ENCODE peak calls at places on chromosomes 13 and 19, in ten cellular contexts. T is left ventricle myocardium superior; M is NCI-H1436; U is activated T-helper 2 cell treated with anti-CD3 and anti-CD28 coated beads, Interferon-gamma antibody, Interleukin-2, Interleukin-4, amounts not matched to agents 10 μg/mL and 5 μg/mL and 100 μg/mL, durations not matched to agents 14 hours and 24 hours and 36 hours; I is HCT116; D is ecto neural progenitor cell; O is DMS53; E is CD8-positive, alpha-beta T cell; R is WERI-Rb-1; Q is fibroblast of mammary gland. B is an unnamed sample.

GRCh38 chr19:35561436-35561835 is 2.0 kb downstream of the ATP4A start:
- DNase-seq in T (no peak), M (no peak), U (no peak), I (no peak), D (no peak), O (no peak), E (no peak), R (no peak), Q (no peak), B (no peak)

GRCh38 chr13:44732503-44733098 is 156.5 kb upstream of the TSC22D1 start:
- DNase-seq in T (no peak), M (no peak), U (no peak), I (no peak), D (no peak), O (no peak), E (no peak), R (no peak), Q (no peak), B (no peak)

GRCh38 chr13:32135655-32136054 is 104.1 kb downstream of the FRY start:
- DNase-seq in T (no peak), M (no peak), U (no peak), I (no peak), D (no peak), O (no peak), E (no peak), R (no peak), Q (peak), B (no peak)

GRCh38 chr19:48618916-48619691 is at the start of the genes RPL18 and SPHK2:
- DNase-seq in T (peak), M (peak), U (peak), I (peak), D (peak), O (peak), E (peak), R (peak), Q (peak), B (peak)

GRCh38 chr13:113917096-113917495 is 53.2 kb upstream of the GAS6 start:
- DNase-seq in T (no peak), M (no peak), U (no peak), I (no peak), D (no peak), O (no peak), E (peak), R (peak), Q (no peak), B (peak)

GRCh38 chr19:50890422-50891252 is 17.4 kb downstream of the KLK2 start:
- DNase-seq in T (no peak), M (no peak), U (no peak), I (no peak), D (no peak), O (no peak), E (no peak), R (no peak), Q (peak), B (no peak)

GRCh38 chr13:32938907-32939306 is 77.3 kb upstream of the KL start:
- DNase-seq in T (no peak), M (no peak), U (no peak), I (no peak), D (no peak), O (no peak), E (no peak), R (no peak), Q (peak), B (no peak)

GRCh38 chr13:95355491-95355890 is 54.2 kb upstream of the ABCC4 start:
- DNase-seq in T (no peak), M (no peak), U (no peak), I (no peak), D (no peak), O (no peak), E (no peak), R (no peak), Q (peak), B (no peak)

GRCh38 chr13:74443623-74444022 is 309.4 kb upstream of the KLF12 start:
- DNase-seq in T (no peak), M (no peak), U (no peak), I (no peak), D (no peak), O (no peak), E (no peak), R (no peak), Q (peak), B (no peak)

GRCh38 chr19:19321143-19321577 is 531 bp downstream of the MAU2 start:
- DNase-seq in T (no peak), M (no peak), U (no peak), I (no peak), D (peak), O (peak), E (no peak), R (peak), Q (peak), B (no peak)

GRCh38 chr19:679418-680286 is 3.5 kb downstream of the FSTL3 start:
- DNase-seq in T (peak), M (no peak), U (no peak), I (no peak), D (peak), O (peak), E (peak), R (peak), Q (peak), B (no peak)

GRCh38 chr19:11324079-11324661 is 15.3 kb downstream of the RAB3D start:
- DNase-seq in T (peak), M (no peak), U (peak), I (no peak), D (no peak), O (no peak), E (peak), R (no peak), Q (peak), B (peak)

GRCh38 chr19:4638330-4638729 is 986 bp upstream of the TNFAIP8L1 start:
- DNase-seq in T (peak), M (no peak), U (no peak), I (no peak), D (no peak), O (no peak), E (peak), R (no peak), Q (no peak), B (no peak)

GRCh38 chr19:6232567-6232966 is 47.2 kb downstream of the MLLT1 start:
- DNase-seq in T (no peak), M (no peak), U (no peak), I (no peak), D (no peak), O (no peak), E (no peak), R (no peak), Q (peak), B (no peak)

GRCh38 chr19:31338069-31338767 is 11.0 kb downstream of the TSHZ3 start:
- DNase-seq in T (peak), M (no peak), U (no peak), I (no peak), D (peak), O (no peak), E (no peak), R (peak), Q (peak), B (no peak)

GRCh38 chr13:46684287-46685001 is 112.5 kb downstream of the ESD start:
- DNase-seq in T (no peak), M (no peak), U (no peak), I (no peak), D (no peak), O (no peak), E (no peak), R (no peak), Q (no peak), B (no peak)

GRCh38 chr13:35549481-35549880 is 73.0 kb upstream of the MAB21L1 start:
- DNase-seq in T (no peak), M (no peak), U (no peak), I (no peak), D (no peak), O (peak), E (no peak), R (no peak), Q (peak), B (no peak)

GRCh38 chr13:27006519-27007161 is 165.0 kb downstream of the USP12 start:
- DNase-seq in T (peak), M (no peak), U (no peak), I (peak), D (no peak), O (peak), E (no peak), R (peak), Q (peak), B (no peak)

GRCh38 chr19:51075998-51076397 is 6.7 kb downstream of the KLK14 start:
- DNase-seq in T (no peak), M (no peak), U (no peak), I (no peak), D (no peak), O (no peak), E (no peak), R (no peak), Q (no peak), B (no peak)

GRCh38 chr19:38844093-38844686 is 5.6 kb downstream of the HNRNPL start:
- DNase-seq in T (no peak), M (no peak), U (no peak), I (no peak), D (no peak), O (no peak), E (no peak), R (no peak), Q (no peak), B (no peak)

GRCh38 chr13:22369090-22369489 is 698.2 kb downstream of the FGF9 start:
- DNase-seq in T (no peak), M (no peak), U (no peak), I (no peak), D (no peak), O (no peak), E (no peak), R (no peak), Q (no peak), B (no peak)

GRCh38 chr13:23087884-23088283 is 92.9 kb upstream of the SGCG start:
- DNase-seq in T (no peak), M (no peak), U (no peak), I (peak), D (no peak), O (peak), E (no peak), R (peak), Q (peak), B (no peak)

GRCh38 chr13:66424417-66424816 is 805.7 kb downstream of the PCDH9 start:
- DNase-seq in T (no peak), M (no peak), U (no peak), I (no peak), D (no peak), O (no peak), E (no peak), R (no peak), Q (peak), B (no peak)

GRCh38 chr13:21348771-21349170 is 110.3 kb downstream of the ZDHHC20 start:
- DNase-seq in T (no peak), M (no peak), U (no peak), I (no peak), D (no peak), O (no peak), E (no peak), R (no peak), Q (no peak), B (no peak)

GRCh38 chr13:46743191-46743590 is 53.8 kb downstream of the ESD start:
- DNase-seq in T (no peak), M (no peak), U (no peak), I (no peak), D (no peak), O (no peak), E (no peak), R (no peak), Q (no peak), B (no peak)

GRCh38 chr19:45515081-45515624 is 7.9 kb downstream of the VASP start:
- DNase-seq in T (peak), M (no peak), U (no peak), I (no peak), D (no peak), O (no peak), E (no peak), R (no peak), Q (no peak), B (no peak)

GRCh38 chr13:28055362-28055761 is 45.0 kb downstream of the FLT3 start:
- DNase-seq in T (no peak), M (no peak), U (no peak), I (no peak), D (no peak), O (no peak), E (no peak), R (no peak), Q (no peak), B (no peak)

GRCh38 chr13:113735750-113736149 is 23.3 kb upstream of the TMEM255B start:
- DNase-seq in T (no peak), M (no peak), U (no peak), I (no peak), D (no peak), O (no peak), E (no peak), R (no peak), Q (no peak), B (no peak)

GRCh38 chr19:35516310-35516709 is 2.9 kb upstream of the DMKN start:
- DNase-seq in T (no peak), M (no peak), U (no peak), I (no peak), D (no peak), O (no peak), E (no peak), R (no peak), Q (no peak), B (no peak)

GRCh38 chr19:13132471-13133166 is 14.6 kb downstream of the NACC1 start:
- DNase-seq in T (no peak), M (no peak), U (peak), I (no peak), D (no peak), O (no peak), E (no peak), R (no peak), Q (peak), B (no peak)

GRCh38 chr13:98972627-98973026 is 5.2 kb downstream of the DOCK9 start:
- DNase-seq in T (no peak), M (no peak), U (no peak), I (peak), D (no peak), O (no peak), E (no peak), R (no peak), Q (no peak), B (no peak)

GRCh38 chr13:28735481-28736029 is 16.8 kb upstream of the SLC46A3 start:
- DNase-seq in T (no peak), M (no peak), U (no peak), I (no peak), D (no peak), O (no peak), E (no peak), R (no peak), Q (no peak), B (no peak)

GRCh38 chr13:28750187-28751045 is 31.6 kb upstream of the SLC46A3 start:
- DNase-seq in T (no peak), M (no peak), U (no peak), I (no peak), D (no peak), O (peak), E (no peak), R (no peak), Q (no peak), B (no peak)

GRCh38 chr19:10325732-10326131 is 7.6 kb downstream of the RAVER1 start:
- DNase-seq in T (no peak), M (no peak), U (no peak), I (no peak), D (no peak), O (no peak), E (no peak), R (no peak), Q (no peak), B (no peak)

GRCh38 chr19:6066661-6067646 is 43.3 kb downstream of the RFX2 start:
- DNase-seq in T (peak), M (peak), U (no peak), I (no peak), D (peak), O (peak), E (no peak), R (no peak), Q (peak), B (peak)